ENCODE peak calls at places on chromosomes 6 and 20, in seven cellular contexts. I, X, L, H, T, B and R are unnamed samples.

GRCh38 chr20:63830821-63831593 is at the start of gene ZBTB46:
- DNase-seq in B (peak), L (no peak), X (peak), T (peak), H (no peak), I (peak), R (peak)

GRCh38 chr20:31721408-31722332 is 998 bp downstream of the BCL2L1 start:
- DNase-seq in T (no peak), I (peak), L (no peak), B (no peak), H (no peak), X (peak), R (peak)

GRCh38 chr6:87029711-87030314 is 65.1 kb downstream of the CGA start:
- DNase-seq in T (no peak), B (peak), I (peak), X (no peak), H (peak), L (peak), R (no peak)

GRCh38 chr6:166862287-166862977 is 93.9 kb downstream of the RNASET2 start:
- DNase-seq in H (peak), L (no peak), I (peak), X (no peak), B (no peak), T (peak), R (peak)

GRCh38 chr6:75201901-75202672 is 3.8 kb downstream of the COL12A1 start:
- DNase-seq in B (peak), X (peak), I (peak), L (peak), H (peak), T (no peak), R (peak)

GRCh38 chr6:86192123-86192522 is 549.4 kb upstream of the SYNCRIP start:
- DNase-seq in I (peak), X (no peak), T (no peak), L (peak), H (no peak), B (peak), R (peak)

GRCh38 chr20:62448788-62449187 is 21.4 kb upstream of the RBBP8NL start:
- DNase-seq in L (no peak), H (no peak), B (no peak), I (no peak), T (no peak), X (no peak), R (no peak)

GRCh38 chr6:53506872-53507271 is 38.0 kb downstream of the GCLC start:
- DNase-seq in B (no peak), T (no peak), X (no peak), I (no peak), H (no peak), L (no peak), R (no peak)

DNA sequence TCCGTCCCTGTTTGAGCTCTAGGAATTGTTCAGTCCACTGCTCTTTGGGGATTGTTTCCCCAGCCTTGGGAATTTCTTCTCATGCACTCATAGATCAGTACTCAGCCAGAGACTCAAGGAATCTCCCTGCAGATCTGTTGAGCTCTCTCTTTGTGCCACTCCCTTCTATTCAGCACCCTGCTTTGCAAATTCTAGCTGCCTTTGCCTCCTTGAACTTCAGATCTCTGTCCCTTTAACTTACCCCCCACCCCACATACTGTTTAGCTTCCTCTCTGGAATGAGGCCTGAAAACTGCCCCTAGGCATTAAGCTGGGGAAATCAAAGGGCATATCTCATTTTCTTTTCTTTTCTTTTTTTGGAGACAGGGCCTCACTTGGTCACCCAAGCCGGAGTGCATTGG is 30.5 kb downstream of the QRSL1 start:
- DNase-seq in I (peak), H (no peak), T (no peak), L (no peak), B (no peak), X (no peak), R (no peak)
- TF ChIP-seq CTCF in I (no peak), H (no peak), T (no peak), L (no peak), B (no peak), X (no peak), R (no peak)

GRCh38 chr20:8803065-8803464 is 265.8 kb upstream of the PLCB4 start:
- DNase-seq in H (no peak), T (no peak), I (peak), L (no peak), B (peak), X (no peak), R (no peak)

GRCh38 chr20:8801686-8802085 is 267.2 kb upstream of the PLCB4 start:
- DNase-seq in T (no peak), L (no peak), B (no peak), X (no peak), I (no peak), H (no peak), R (no peak)

GRCh38 chr20:8798505-8798904 is 270.4 kb upstream of the PLCB4 start:
- DNase-seq in L (peak), T (no peak), B (peak), H (peak), I (no peak), X (no peak), R (no peak)

GRCh38 chr20:8796088-8796665 is 272.7 kb upstream of the PLCB4 start:
- DNase-seq in I (no peak), B (peak), L (peak), H (peak), X (no peak), T (no peak), R (no peak)

GRCh38 chr20:8800089-8800488 is 268.8 kb upstream of the PLCB4 start:
- DNase-seq in L (no peak), I (no peak), X (no peak), T (no peak), H (no peak), B (no peak), R (no peak)
- TF ChIP-seq CTCF in L (peak), I (no peak), X (no peak), T (no peak), H (peak), B (peak), R (no peak)

DNA sequence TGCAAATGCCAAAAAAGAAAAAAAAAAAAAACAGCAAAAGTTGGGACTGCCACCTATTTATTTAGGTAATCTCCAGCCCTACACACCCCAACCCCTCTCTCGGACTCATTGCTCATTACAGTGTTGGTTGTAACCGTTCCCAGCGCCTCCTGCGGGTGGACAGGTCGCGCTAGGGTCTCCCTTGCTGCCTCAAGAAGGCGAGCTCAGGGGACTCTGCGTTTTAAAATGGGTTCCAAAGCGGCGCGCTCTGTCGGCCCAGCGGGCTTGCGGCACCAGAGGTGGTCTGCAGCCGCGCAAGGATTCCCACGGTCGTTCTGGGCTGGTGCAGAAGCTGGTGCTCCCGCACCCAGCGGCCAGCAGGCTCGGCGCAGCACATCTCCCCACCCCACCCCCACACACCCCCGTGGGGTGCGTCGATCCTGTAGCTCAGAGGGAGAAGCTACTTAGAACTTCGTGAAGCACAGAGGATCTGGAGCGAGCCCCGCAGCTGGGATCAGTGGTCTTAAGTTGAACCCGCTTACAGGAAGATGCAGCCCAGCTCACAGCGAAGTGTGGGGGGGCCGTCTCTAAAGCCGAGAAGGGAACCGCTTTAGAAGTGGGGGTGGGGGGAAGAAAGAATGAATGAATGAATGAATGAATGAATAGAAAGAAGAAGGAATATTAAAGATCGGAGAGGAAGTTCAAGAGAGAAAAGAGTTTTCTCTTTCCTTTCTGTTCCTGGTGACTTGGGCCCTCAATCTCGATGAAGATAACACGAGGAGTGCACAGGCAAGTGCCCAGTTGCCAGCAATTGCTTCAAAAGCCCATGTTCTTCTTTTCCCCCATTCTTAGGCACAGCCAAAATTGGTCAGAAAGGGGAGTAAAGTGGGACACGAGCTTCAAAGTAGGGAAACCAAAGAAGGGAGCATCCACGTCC is 766 bp downstream of the TFAP2A start:
- DNase-seq in L (no peak), B (peak), X (no peak), T (no peak), H (no peak), I (peak), R (peak)
- TF ChIP-seq CTCF in L (no peak), B (peak), X (no peak), T (no peak), H (no peak), I (no peak), R (peak)

DNA sequence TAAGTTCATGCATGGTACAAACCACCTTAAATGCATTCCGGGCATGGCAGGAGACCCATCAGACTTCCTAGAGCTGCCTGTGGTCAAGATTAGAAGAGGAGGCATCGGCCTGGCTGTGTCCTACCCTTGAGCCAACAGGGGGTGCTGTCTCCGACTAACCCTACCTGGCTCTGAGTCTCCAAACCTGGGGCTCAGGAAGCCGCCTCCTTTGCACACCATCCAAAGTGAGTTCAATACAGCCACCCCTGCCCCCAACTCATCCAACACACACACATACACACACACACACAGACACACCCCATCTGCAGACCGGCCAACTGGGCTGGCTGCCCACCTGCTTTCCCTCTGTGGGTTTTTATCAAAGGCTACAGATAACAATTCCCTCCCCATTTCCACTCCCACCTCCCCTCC is 77.0 kb downstream of the JPH2 start:
- DNase-seq in X (no peak), H (peak), T (no peak), B (peak), I (peak), L (no peak), R (peak)
- TF ChIP-seq CTCF in X (no peak), H (no peak), T (no peak), B (peak), I (peak), L (peak), R (peak)